ENCODE peak calls at places on chromosome X, in five cellular contexts. One of them, this sample, is unnamed.
A peak's percentile ranks its signal among the peaks of the same experiment; 100 is the strongest.

GRCh38 chrX:72573158-72573511 is 492 bp upstream of the HDAC8 start:
- DNase-seq in prostate gland: no peak
- DNase-seq in stomach: no peak
- DNase-seq in suprapubic skin: no peak
- DNase-seq in vagina: no peak
- DNase-seq in this sample: no peak

GRCh38 chrX:137212078-137212632 is 178.4 kb upstream of the GPR101 start:
- DNase-seq in suprapubic skin: no peak
- DNase-seq in prostate gland: no peak
- DNase-seq in vagina: no peak
- DNase-seq in stomach: no peak
- DNase-seq in this sample: no peak

GRCh38 chrX:6005856-6006255 is 222.8 kb downstream of the NLGN4X start:
- DNase-seq in suprapubic skin: no peak
- DNase-seq in vagina: no peak
- DNase-seq in stomach: no peak
- DNase-seq in prostate gland: no peak
- DNase-seq in this sample: no peak

GRCh38 chrX:2389324-2389723 is 111.5 kb downstream of the DHRSX start:
- DNase-seq in prostate gland: no peak
- DNase-seq in suprapubic skin: no peak
- DNase-seq in stomach: no peak
- DNase-seq in vagina: no peak
- DNase-seq in this sample: no peak

GRCh38 chrX:53445977-53446376 is 11.8 kb upstream of the HSD17B10 start:
- DNase-seq in stomach: peak; percentile 44
- DNase-seq in suprapubic skin: no peak
- DNase-seq in vagina: no peak
- DNase-seq in prostate gland: no peak
- DNase-seq in this sample: peak; percentile 31

GRCh38 chrX:149630681-149631292 is 805 bp downstream of the TMEM185A start:
- DNase-seq in stomach: no peak
- DNase-seq in prostate gland: no peak
- DNase-seq in vagina: no peak
- DNase-seq in suprapubic skin: no peak
- DNase-seq in this sample: peak; percentile 63

GRCh38 chrX:101176439-101176838 is 43.1 kb upstream of the DRP2 start:
- DNase-seq in stomach: no peak
- DNase-seq in suprapubic skin: no peak
- DNase-seq in vagina: no peak
- DNase-seq in prostate gland: no peak
- DNase-seq in this sample: no peak

GRCh38 chrX:80807606-80808159 is 2.0 kb downstream of the BRWD3 start:
- DNase-seq in stomach: no peak
- DNase-seq in vagina: no peak
- DNase-seq in prostate gland: no peak
- DNase-seq in suprapubic skin: no peak
- DNase-seq in this sample: no peak

GRCh38 chrX:67961516-67961915 is 417.7 kb downstream of the AR start:
- DNase-seq in suprapubic skin: no peak
- DNase-seq in prostate gland: no peak
- DNase-seq in vagina: no peak
- DNase-seq in stomach: no peak
- DNase-seq in this sample: no peak

GRCh38 chrX:110082156-110082555 is 79.2 kb downstream of the TMEM164 start:
- DNase-seq in suprapubic skin: no peak
- DNase-seq in stomach: no peak
- DNase-seq in prostate gland: peak; percentile 43
- DNase-seq in vagina: no peak
- DNase-seq in this sample: no peak

GRCh38 chrX:31545726-31546125 is 473.9 kb upstream of the FTHL17 start:
- DNase-seq in prostate gland: no peak
- DNase-seq in suprapubic skin: no peak
- DNase-seq in stomach: no peak
- DNase-seq in vagina: no peak
- DNase-seq in this sample: no peak

DNA sequence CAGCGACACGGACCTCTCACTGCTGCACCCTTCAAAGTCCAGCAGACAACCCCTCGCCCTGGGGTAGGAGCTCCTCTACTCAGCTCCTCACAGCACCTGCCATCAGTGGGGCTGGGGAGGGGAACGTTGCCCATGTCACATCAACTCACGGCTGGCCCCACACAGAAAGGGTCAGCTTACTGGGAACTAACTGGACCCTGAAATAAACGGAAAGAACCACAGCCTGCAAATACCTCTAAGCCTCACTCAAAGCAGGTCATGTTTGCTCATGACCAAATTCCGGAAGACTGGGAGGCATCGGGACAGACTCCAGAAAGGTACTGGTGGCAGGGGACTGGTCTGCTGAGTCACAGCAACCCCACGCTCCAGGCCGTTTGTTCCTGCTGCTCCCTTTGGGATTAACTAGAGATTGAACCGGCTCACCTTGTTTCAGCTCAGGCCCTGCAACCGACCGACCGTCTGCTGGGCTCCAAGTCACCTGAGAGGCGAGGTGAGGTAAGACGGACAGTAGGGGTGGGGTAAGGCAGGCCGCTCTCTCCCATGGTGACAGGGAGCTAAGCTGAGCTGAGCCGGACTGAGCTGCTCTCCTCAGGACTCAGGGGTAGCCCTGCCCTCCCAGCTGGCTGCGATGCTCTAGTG is 5.6 kb downstream of the G6PD start:
- DNase-seq in prostate gland: peak; percentile 58
- DNase-seq in stomach: peak; percentile 72
- DNase-seq in suprapubic skin: no peak
- DNase-seq in vagina: no peak
- DNase-seq in this sample: peak; percentile 61
- TF ChIP-seq POLR2A in prostate gland: peak; percentile 17
- TF ChIP-seq POLR2A in stomach: no peak
- TF ChIP-seq POLR2A in suprapubic skin: no peak
- TF ChIP-seq POLR2A in vagina: no peak
- TF ChIP-seq POLR2A in this sample: no peak

DNA sequence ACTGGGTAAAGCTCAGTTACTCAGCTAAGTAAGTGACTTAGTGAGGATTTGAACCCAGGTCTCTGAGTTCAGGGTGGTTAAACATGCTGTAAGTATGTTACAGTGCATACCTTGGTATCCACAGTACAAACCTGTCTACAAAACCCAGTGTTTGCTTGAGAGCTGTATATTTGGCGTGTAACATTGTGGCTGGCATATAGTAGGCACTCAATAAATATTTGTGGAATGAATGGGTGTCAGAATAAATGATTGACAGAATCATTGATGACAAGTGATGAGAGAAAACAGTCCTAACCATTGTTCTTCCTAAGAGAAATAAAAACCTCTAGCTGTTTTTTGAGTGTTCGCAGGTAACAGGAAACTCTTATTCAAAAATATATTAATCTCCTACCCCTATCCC is 79.7 kb upstream of the BCOR start:
- DNase-seq in suprapubic skin: no peak
- DNase-seq in stomach: no peak
- DNase-seq in prostate gland: no peak
- DNase-seq in vagina: no peak
- DNase-seq in this sample: no peak
- H3K4me3 ChIP-seq in suprapubic skin: peak overlapping the region; percentile 58
- H3K4me3 ChIP-seq in stomach: peak overlapping the region; percentile 49
- H3K4me3 ChIP-seq in prostate gland: no peak overlapping the region
- H3K4me3 ChIP-seq in vagina: no peak overlapping the region
- H3K4me3 ChIP-seq in this sample: peak overlapping the region; percentile 34

GRCh38 chrX:24498181-24498580 is 33.1 kb downstream of the PDK3 start:
- DNase-seq in stomach: no peak
- DNase-seq in prostate gland: peak; percentile 18
- DNase-seq in vagina: no peak
- DNase-seq in suprapubic skin: no peak
- DNase-seq in this sample: no peak

GRCh38 chrX:24491741-24492140 is 26.7 kb downstream of the PDK3 start:
- DNase-seq in vagina: no peak
- DNase-seq in stomach: no peak
- DNase-seq in prostate gland: no peak
- DNase-seq in suprapubic skin: no peak
- DNase-seq in this sample: no peak

GRCh38 chrX:24495700-24496099 is 30.6 kb downstream of the PDK3 start:
- DNase-seq in stomach: no peak
- DNase-seq in suprapubic skin: no peak
- DNase-seq in prostate gland: no peak
- DNase-seq in vagina: no peak
- DNase-seq in this sample: no peak

GRCh38 chrX:24493740-24494543 is 28.9 kb downstream of the PDK3 start:
- DNase-seq in suprapubic skin: no peak
- DNase-seq in vagina: no peak
- DNase-seq in stomach: no peak
- DNase-seq in prostate gland: no peak
- DNase-seq in this sample: no peak

GRCh38 chrX:24494544-24495113 is 29.5 kb downstream of the PDK3 start:
- DNase-seq in suprapubic skin: no peak
- DNase-seq in vagina: no peak
- DNase-seq in prostate gland: peak; percentile 74
- DNase-seq in stomach: no peak
- DNase-seq in this sample: no peak
- H3K27ac ChIP-seq in suprapubic skin: peak overlapping the region; percentile 14
- H3K27ac ChIP-seq in vagina: peak overlapping the region; percentile 9
- H3K27ac ChIP-seq in prostate gland: peak overlapping the region; percentile 58
- H3K27ac ChIP-seq in stomach: peak overlapping the region; percentile 27
- H3K27ac ChIP-seq in this sample: no peak overlapping the region

GRCh38 chrX:64350521-64350920 is 44.7 kb downstream of the MTMR8 start:
- DNase-seq in vagina: no peak
- DNase-seq in stomach: no peak
- DNase-seq in suprapubic skin: no peak
- DNase-seq in prostate gland: no peak
- DNase-seq in this sample: no peak

GRCh38 chrX:64350047-64350446 is 45.2 kb downstream of the MTMR8 start:
- DNase-seq in prostate gland: no peak
- DNase-seq in suprapubic skin: no peak
- DNase-seq in vagina: no peak
- DNase-seq in stomach: no peak
- DNase-seq in this sample: no peak

DNA sequence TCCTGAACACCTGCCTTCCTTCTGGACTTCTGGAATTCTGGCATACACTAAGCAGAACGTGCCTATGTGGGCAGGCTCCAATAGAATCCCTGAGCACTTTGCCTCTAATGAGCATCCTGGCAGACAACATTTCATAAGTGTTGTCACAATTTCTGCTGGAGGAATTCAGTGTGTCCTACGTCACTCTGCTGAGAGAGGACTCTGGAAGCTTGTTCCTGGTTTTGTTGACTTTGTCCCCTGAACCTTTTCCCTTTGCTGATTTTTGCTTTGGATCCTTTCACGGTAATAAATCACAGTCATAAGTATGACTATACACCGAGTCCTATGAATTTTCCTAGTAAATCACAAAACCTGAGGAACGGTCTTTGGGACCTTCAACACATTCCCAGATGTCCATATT is 43.2 kb downstream of the MTMR8 start:
- DNase-seq in vagina: no peak
- DNase-seq in suprapubic skin: no peak
- DNase-seq in stomach: no peak
- DNase-seq in prostate gland: no peak
- DNase-seq in this sample: no peak
- TF ChIP-seq POLR2A in vagina: no peak
- TF ChIP-seq POLR2A in suprapubic skin: no peak
- TF ChIP-seq POLR2A in stomach: no peak
- TF ChIP-seq POLR2A in prostate gland: no peak
- TF ChIP-seq POLR2A in this sample: no peak

GRCh38 chrX:63750846-63751245 is 34.2 kb downstream of the ARHGEF9 start:
- DNase-seq in prostate gland: no peak
- DNase-seq in vagina: no peak
- DNase-seq in stomach: no peak
- DNase-seq in suprapubic skin: no peak
- DNase-seq in this sample: no peak

GRCh38 chrX:63754141-63754859 is 30.7 kb downstream of the ARHGEF9 start:
- DNase-seq in prostate gland: no peak
- DNase-seq in vagina: no peak
- DNase-seq in suprapubic skin: peak; percentile 55
- DNase-seq in stomach: no peak
- DNase-seq in this sample: no peak

GRCh38 chrX:63754860-63755579 is 30.0 kb downstream of the ARHGEF9 start:
- DNase-seq in suprapubic skin: peak; percentile 94
- DNase-seq in prostate gland: peak; percentile 90
- DNase-seq in vagina: no peak
- DNase-seq in stomach: peak; percentile 92
- DNase-seq in this sample: peak; percentile 97

GRCh38 chrX:63751481-63751880 is 33.5 kb downstream of the ARHGEF9 start:
- DNase-seq in vagina: no peak
- DNase-seq in prostate gland: no peak
- DNase-seq in suprapubic skin: no peak
- DNase-seq in stomach: no peak
- DNase-seq in this sample: no peak

DNA sequence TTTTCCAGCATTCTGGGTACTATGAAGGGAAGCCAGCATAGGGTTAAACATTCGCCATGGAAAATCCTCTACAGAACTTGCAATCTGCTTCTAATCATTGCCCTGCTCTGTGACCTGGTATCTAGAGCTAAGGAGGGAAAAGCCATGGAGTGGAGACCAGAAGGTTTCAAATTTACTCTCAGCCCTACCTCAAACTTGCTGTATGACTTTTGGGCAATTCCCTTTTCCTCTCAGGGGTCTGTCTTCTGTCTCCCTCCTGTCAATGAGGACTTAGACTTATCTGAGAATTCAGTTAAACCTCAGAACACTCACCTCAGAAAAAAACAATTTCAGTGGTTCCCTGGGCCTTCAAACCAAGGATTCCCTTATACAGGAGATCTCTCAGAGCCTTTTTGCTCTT is 29.1 kb downstream of the ARHGEF9 start:
- DNase-seq in suprapubic skin: no peak
- DNase-seq in prostate gland: no peak
- DNase-seq in stomach: no peak
- DNase-seq in vagina: no peak
- DNase-seq in this sample: no peak
- H3K4me3 ChIP-seq in suprapubic skin: no peak overlapping the region
- H3K4me3 ChIP-seq in prostate gland: no peak overlapping the region
- H3K4me3 ChIP-seq in stomach: peak overlapping the region; percentile 53
- H3K4me3 ChIP-seq in vagina: no peak overlapping the region
- H3K4me3 ChIP-seq in this sample: no peak overlapping the region

GRCh38 chrX:148556498-148556897 is 56.1 kb downstream of the AFF2 start:
- DNase-seq in vagina: no peak
- DNase-seq in prostate gland: no peak
- DNase-seq in suprapubic skin: no peak
- DNase-seq in stomach: no peak
- DNase-seq in this sample: no peak
- H3K27ac ChIP-seq in vagina: no peak overlapping the region
- H3K27ac ChIP-seq in prostate gland: no peak overlapping the region
- H3K27ac ChIP-seq in suprapubic skin: no peak overlapping the region
- H3K27ac ChIP-seq in stomach: no peak overlapping the region
- H3K27ac ChIP-seq in this sample: no peak overlapping the region

This sample was measured in adrenal gland.